ENCODE peak calls at places on chromosome 10, in seven cellular contexts. G is Panc1, B is left ventricle myocardium inferior, Z is A673, L is HCT116, O is uterus, W is astrocyte of the spinal cord. A is an unnamed sample.

GRCh38 chr10:93204494-93205485 is 131.1 kb downstream of the CYP26A1 start:
- DNase-seq in B (no peak), Z (no peak), G (no peak), O (no peak), L (no peak), W (no peak), A (no peak)

GRCh38 chr10:29068302-29068701 is 220.6 kb upstream of the LYZL1 start:
- DNase-seq in B (no peak), W (no peak), G (no peak), Z (no peak), L (no peak), O (no peak), A (no peak)

GRCh38 chr10:22764639-22765038 is 50.3 kb upstream of the PIP4K2A start:
- DNase-seq in O (no peak), B (no peak), Z (no peak), L (no peak), W (no peak), G (no peak), A (peak)

GRCh38 chr10:96124230-96125141 is 5.6 kb upstream of the ZNF518A start:
- DNase-seq in L (peak), O (no peak), B (no peak), G (peak), W (peak), Z (peak), A (peak)

GRCh38 chr10:13971586-13972475 is 358.9 kb downstream of the FRMD4A start:
- DNase-seq in O (no peak), B (no peak), L (no peak), Z (no peak), G (no peak), W (peak), A (peak)

GRCh38 chr10:98000346-98000745 is 30.1 kb downstream of the CRTAC1 start:
- DNase-seq in Z (no peak), L (no peak), W (no peak), B (no peak), O (no peak), G (no peak), A (no peak)

GRCh38 chr10:114232777-114233176 is 6.3 kb upstream of the VWA2 start:
- DNase-seq in L (no peak), W (no peak), Z (peak), G (no peak), B (no peak), O (no peak), A (no peak)

GRCh38 chr10:96670786-96671185 is 49.5 kb downstream of the PIK3AP1 start:
- DNase-seq in W (peak), G (no peak), Z (no peak), B (no peak), O (no peak), L (no peak), A (no peak)

GRCh38 chr10:71046747-71047146 is 158.4 kb upstream of the PCBD1 start:
- DNase-seq in G (no peak), B (no peak), W (no peak), L (no peak), O (no peak), Z (no peak), A (no peak)

GRCh38 chr10:3778708-3779108 is 6.3 kb downstream of the KLF6 start:
- DNase-seq in G (no peak), L (no peak), Z (no peak), B (no peak), O (no peak), W (peak), A (no peak)

GRCh38 chr10:110408203-110408871 is 89.4 kb upstream of the DUSP5 start:
- DNase-seq in Z (no peak), O (no peak), W (no peak), G (no peak), L (no peak), B (no peak), A (no peak)

GRCh38 chr10:34802692-34803091 is 12.4 kb downstream of the PARD3 start:
- DNase-seq in B (no peak), W (no peak), Z (no peak), L (peak), O (no peak), G (no peak), A (no peak)

GRCh38 chr10:79940431-79940830 is 8.5 kb downstream of the SFTPD start:
- DNase-seq in O (no peak), Z (no peak), L (no peak), B (no peak), G (no peak), W (no peak), A (no peak)

GRCh38 chr10:130631139-130631864 is 495.1 kb downstream of the GLRX3 start:
- DNase-seq in O (no peak), W (no peak), B (no peak), Z (peak), G (no peak), L (no peak), A (no peak)

GRCh38 chr10:10294801-10295515 is 722.7 kb upstream of the CELF2 start:
- DNase-seq in B (no peak), O (no peak), G (no peak), L (no peak), Z (no peak), W (no peak), A (no peak)

GRCh38 chr10:86711237-86711956 is 43.1 kb downstream of the LDB3 start:
- DNase-seq in B (peak), Z (peak), L (peak), W (peak), G (no peak), O (peak), A (peak)

GRCh38 chr10:86710987-86711236 is 42.6 kb downstream of the LDB3 start:
- DNase-seq in Z (no peak), W (no peak), G (no peak), B (no peak), O (no peak), L (no peak), A (no peak)

GRCh38 chr10:86708783-86709778 is 40.8 kb downstream of the LDB3 start:
- DNase-seq in L (no peak), G (no peak), W (no peak), Z (no peak), O (no peak), B (no peak), A (no peak)

GRCh38 chr10:86709786-86710185 is 41.5 kb downstream of the LDB3 start:
- DNase-seq in L (no peak), O (no peak), W (no peak), B (no peak), G (no peak), Z (no peak), A (no peak)

GRCh38 chr10:86711957-86712708 is 43.8 kb downstream of the LDB3 start:
- DNase-seq in O (peak), Z (peak), L (no peak), B (no peak), W (peak), G (no peak), A (peak)
- H3K4me3 ChIP-seq in O (peak), Z (peak), L (peak), B (peak), W (peak), G (peak), A (peak)

GRCh38 chr10:12847361-12847975 is 154.0 kb downstream of the CCDC3 start:
- DNase-seq in Z (peak), W (no peak), B (no peak), L (peak), G (no peak), O (no peak), A (no peak)
- TF ChIP-seq CTCF in Z (peak), W (peak), B (no peak), L (no peak), G (peak), O (no peak), A (peak)

GRCh38 chr10:68601490-68602265 is 41.5 kb downstream of the TET1 start:
- DNase-seq in O (no peak), B (no peak), Z (no peak), G (no peak), L (no peak), W (no peak), A (no peak)
- H3K4me3 ChIP-seq in O (no peak), B (peak), Z (peak), G (no peak), L (no peak), W (peak), A (no peak)

GRCh38 chr10:58996866-58997265 is 179.6 kb upstream of the PHYHIPL start:
- DNase-seq in B (no peak), G (no peak), L (no peak), W (no peak), O (no peak), Z (no peak), A (no peak)

GRCh38 chr10:59002011-59002410 is 174.4 kb upstream of the PHYHIPL start:
- DNase-seq in O (no peak), G (no peak), L (no peak), B (no peak), Z (no peak), W (no peak), A (no peak)

GRCh38 chr10:59000162-59000825 is 176.1 kb upstream of the PHYHIPL start:
- DNase-seq in B (no peak), W (no peak), L (no peak), Z (no peak), G (no peak), O (no peak), A (no peak)

GRCh38 chr10:58996063-58996462 is 180.4 kb upstream of the PHYHIPL start:
- DNase-seq in W (no peak), G (no peak), Z (no peak), O (no peak), B (no peak), L (no peak), A (no peak)

DNA sequence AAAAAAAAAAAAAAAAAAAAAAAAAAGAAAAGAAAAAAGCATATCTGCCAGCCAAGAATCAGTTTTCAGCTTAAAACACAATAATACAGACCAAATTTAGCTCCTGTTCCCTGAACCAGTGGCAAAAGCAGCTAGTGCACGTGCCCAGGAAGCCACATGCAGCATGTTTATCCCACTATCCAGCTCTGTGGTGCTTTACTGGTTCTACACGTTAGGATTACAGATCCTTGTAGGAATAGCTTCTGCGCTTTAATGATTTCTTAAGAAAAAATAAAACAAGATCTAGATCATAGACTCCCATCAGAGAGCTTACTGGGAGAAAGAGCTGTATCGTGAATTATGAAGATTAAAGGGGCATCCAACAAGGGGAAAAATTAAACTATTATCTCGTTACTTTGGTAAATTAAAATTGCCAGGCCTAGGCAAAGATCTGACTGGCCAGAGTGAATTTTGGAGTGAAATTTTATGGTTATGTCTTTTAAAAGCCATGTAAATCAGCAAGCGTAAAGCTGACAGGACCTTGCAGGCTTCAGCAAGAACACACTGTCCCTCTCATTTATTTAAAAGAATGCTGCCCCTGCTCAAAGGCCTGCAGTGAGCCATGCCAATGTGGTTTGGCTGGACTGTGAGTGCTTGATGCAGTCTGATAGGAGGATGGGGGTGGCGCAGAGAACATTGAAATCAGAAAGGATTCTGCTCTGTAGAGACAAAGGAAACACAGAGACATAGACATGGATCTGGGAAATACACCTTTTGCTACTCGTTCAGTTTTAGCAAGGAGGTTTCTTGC is 177.3 kb upstream of the PHYHIPL start:
- DNase-seq in L (no peak), O (peak), Z (no peak), B (peak), W (peak), G (no peak), A (peak)
- TF ChIP-seq CTCF in L (no peak), O (no peak), Z (no peak), B (no peak), W (no peak), G (no peak), A (no peak)

GRCh38 chr10:21296575-21297355 is 228.7 kb downstream of the SKIDA1 start:
- DNase-seq in W (no peak), O (no peak), G (no peak), L (no peak), B (no peak), Z (no peak), A (no peak)

GRCh38 chr10:21292763-21293517 is 232.5 kb downstream of the SKIDA1 start:
- DNase-seq in Z (peak), B (peak), L (peak), W (peak), G (no peak), O (peak), A (peak)

GRCh38 chr10:21297525-21298383 is 227.7 kb downstream of the SKIDA1 start:
- DNase-seq in W (no peak), G (no peak), O (no peak), L (no peak), B (no peak), Z (no peak), A (peak)

GRCh38 chr10:21290499-21291160 is 234.9 kb downstream of the SKIDA1 start:
- DNase-seq in B (no peak), O (no peak), Z (no peak), L (no peak), G (no peak), W (no peak), A (no peak)

GRCh38 chr10:21293518-21294356 is 231.7 kb downstream of the SKIDA1 start:
- DNase-seq in O (no peak), G (no peak), Z (peak), L (no peak), W (peak), B (no peak), A (peak)
- H3K4me3 ChIP-seq in O (no peak), G (peak), Z (peak), L (no peak), W (peak), B (peak), A (no peak)

DNA sequence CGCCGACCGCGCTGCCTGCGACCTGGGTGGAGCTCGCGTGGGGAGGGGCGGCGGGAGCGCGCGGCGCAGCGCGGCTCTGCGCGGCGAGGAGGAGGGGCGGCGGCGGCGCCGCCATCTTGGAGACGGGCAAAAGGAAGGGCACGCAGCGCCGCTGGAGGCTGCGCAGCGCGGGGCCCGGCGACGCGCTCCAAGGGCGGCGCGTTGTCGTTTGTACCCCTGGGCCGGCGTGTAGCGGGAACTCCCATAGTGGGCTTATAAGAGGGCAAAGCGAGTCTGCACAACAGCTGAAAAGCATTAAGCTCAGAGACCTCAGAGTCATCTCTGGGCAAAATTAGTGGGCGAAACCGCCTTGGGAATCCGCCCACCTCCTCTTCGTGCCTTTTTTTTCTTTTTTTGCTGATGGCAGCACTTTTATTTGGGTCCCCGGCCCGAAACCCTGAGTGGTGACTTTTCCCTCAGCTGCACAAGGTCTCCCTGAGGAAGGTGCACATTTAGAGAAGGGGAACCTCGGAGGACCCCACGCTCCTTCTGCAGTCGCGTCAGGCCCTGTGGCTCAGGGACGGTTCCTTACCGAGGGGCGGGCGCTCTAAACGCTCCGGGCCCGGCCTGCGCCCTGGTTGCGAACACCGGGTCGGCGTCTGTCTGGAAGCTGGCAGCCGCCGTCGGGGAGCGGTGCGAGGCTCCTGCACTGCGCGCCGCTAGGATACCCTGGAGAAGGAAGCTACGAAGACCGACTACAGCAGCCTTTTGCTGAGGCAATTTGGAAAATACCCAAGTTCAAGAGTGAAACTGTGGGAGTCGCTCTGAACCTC is 423 bp upstream of the MCMBP start:
- DNase-seq in Z (peak), L (peak), G (peak), W (peak), B (peak), O (peak), A (peak)
- TF ChIP-seq CTCF in Z (no peak), L (no peak), G (no peak), W (no peak), B (peak), O (peak), A (no peak)

GRCh38 chr10:112182808-112183328 is 697 bp downstream of the GPAM start:
- DNase-seq in Z (no peak), B (no peak), W (no peak), O (no peak), L (no peak), G (no peak), A (no peak)

GRCh38 chr10:112185959-112186358 is 2.4 kb upstream of the GPAM start:
- DNase-seq in Z (no peak), W (no peak), L (no peak), G (no peak), O (no peak), B (no peak), A (no peak)

GRCh38 chr10:112184052-112184371 is 447 bp upstream of the GPAM start:
- DNase-seq in B (no peak), O (no peak), L (no peak), W (no peak), Z (no peak), G (no peak), A (no peak)

GRCh38 chr10:112184379-112184778 is 814 bp upstream of the GPAM start:
- DNase-seq in B (no peak), W (no peak), G (no peak), O (no peak), Z (no peak), L (no peak), A (no peak)

DNA sequence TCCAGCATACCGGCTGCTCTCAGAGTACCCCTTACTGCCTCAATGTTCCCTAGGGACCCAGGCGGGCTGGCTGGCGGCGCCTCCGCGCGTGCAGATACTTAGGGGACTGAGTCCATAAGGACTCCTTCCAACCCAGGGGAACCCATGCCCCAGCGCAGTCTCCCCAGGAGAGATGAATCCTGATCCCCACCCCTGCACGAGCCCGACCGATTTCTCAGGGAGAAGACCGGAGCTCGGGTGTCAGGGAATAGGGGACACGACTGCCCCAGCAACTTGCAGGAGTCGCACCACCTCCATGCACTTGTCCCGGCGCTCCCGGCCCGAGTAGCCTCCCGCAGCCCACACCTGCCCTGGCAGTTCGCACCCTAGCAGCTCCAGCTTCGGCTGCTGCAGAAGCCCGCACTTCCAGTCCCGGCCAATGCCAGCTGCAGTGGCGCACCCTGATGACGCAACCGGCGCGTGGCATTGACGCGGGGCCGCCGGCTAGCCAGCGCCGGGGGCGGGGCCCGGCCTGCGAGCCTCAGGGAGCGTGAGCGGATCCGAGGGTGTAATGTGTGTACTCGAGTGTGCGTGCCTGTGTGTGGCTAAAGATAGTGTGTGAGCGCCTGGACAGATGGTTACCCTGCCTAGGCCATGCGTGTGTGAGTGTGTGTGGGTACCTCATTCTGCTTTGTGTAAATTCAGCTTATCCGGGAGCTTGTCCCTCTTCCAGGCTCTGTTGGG is at the start of gene GPAM:
- DNase-seq in Z (peak), B (peak), L (peak), G (peak), O (peak), W (peak), A (peak)
- H3K4me3 ChIP-seq in Z (peak), B (peak), L (peak), G (peak), O (peak), W (peak), A (peak)

DNA sequence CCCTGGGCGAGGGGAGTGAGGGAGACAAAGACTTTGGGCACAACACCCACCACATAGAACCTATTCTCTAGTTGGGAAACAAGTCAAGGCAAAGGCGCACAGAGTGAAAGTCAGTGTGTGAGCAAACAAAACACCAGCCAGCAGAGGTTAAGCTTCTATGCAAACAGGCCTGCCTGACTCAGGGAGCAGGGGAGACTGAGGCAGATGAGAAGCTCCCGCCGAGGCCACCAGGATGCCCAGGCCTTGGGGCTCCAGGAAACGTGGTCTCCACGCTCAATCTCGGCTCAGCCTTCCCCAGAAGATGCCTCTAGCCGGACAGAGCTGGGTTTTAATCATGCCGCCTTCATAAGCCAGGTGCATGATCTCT is 74.1 kb upstream of the KCNMA1 start:
- DNase-seq in B (no peak), G (no peak), W (no peak), O (no peak), Z (no peak), L (no peak), A (no peak)
- TF ChIP-seq CTCF in B (peak), G (no peak), W (no peak), O (no peak), Z (no peak), L (no peak), A (no peak)

A was measured in fibroblast of the aortic adventitia.